ENCODE peak calls at places on chromosomes 11 and 22, in eight cellular contexts. One of them, this sample, is unnamed.

GRCh38 chr11:14059491-14059890 is 97.0 kb downstream of the SPON1 start:
- DNase-seq in astrocyte of the spinal cord: no peak
- DNase-seq in lung: no peak
- DNase-seq in cardiac fibroblast: no peak
- DNase-seq in activated CD8-positive, alpha-beta T cell treated with anti-CD3 and anti-CD28 coated beads for 36 hours: no peak
- DNase-seq in CD8-positive, alpha-beta T cell: no peak
- DNase-seq in GM13977: no peak
- DNase-seq in HFF-Myc: no peak
- DNase-seq in this sample: no peak

GRCh38 chr11:60263434-60263833 is 17.0 kb upstream of the MS4A4A start:
- DNase-seq in astrocyte of the spinal cord: no peak
- DNase-seq in lung: no peak
- DNase-seq in cardiac fibroblast: no peak
- DNase-seq in activated CD8-positive, alpha-beta T cell treated with anti-CD3 and anti-CD28 coated beads for 36 hours: no peak
- DNase-seq in CD8-positive, alpha-beta T cell: no peak
- DNase-seq in GM13977: no peak
- DNase-seq in HFF-Myc: no peak
- DNase-seq in this sample: no peak

GRCh38 chr11:45894555-45895247 is 9.2 kb downstream of the MAPK8IP1 start:
- DNase-seq in astrocyte of the spinal cord: no peak
- DNase-seq in lung: no peak
- DNase-seq in cardiac fibroblast: no peak
- DNase-seq in activated CD8-positive, alpha-beta T cell treated with anti-CD3 and anti-CD28 coated beads for 36 hours: no peak
- DNase-seq in CD8-positive, alpha-beta T cell: no peak
- DNase-seq in GM13977: no peak
- DNase-seq in HFF-Myc: no peak
- DNase-seq in this sample: no peak

GRCh38 chr11:45073575-45074225 is 72.7 kb upstream of the PRDM11 start:
- DNase-seq in astrocyte of the spinal cord: no peak
- DNase-seq in lung: no peak
- DNase-seq in cardiac fibroblast: no peak
- DNase-seq in activated CD8-positive, alpha-beta T cell treated with anti-CD3 and anti-CD28 coated beads for 36 hours: peak; percentile 37
- DNase-seq in CD8-positive, alpha-beta T cell: peak; percentile 33
- DNase-seq in GM13977: no peak
- DNase-seq in HFF-Myc: no peak
- DNase-seq in this sample: no peak

GRCh38 chr11:32531528-32531927 is 52.1 kb upstream of the EIF3M start:
- DNase-seq in astrocyte of the spinal cord: no peak
- DNase-seq in lung: no peak
- DNase-seq in cardiac fibroblast: peak; percentile 41
- DNase-seq in activated CD8-positive, alpha-beta T cell treated with anti-CD3 and anti-CD28 coated beads for 36 hours: no peak
- DNase-seq in CD8-positive, alpha-beta T cell: no peak
- DNase-seq in GM13977: no peak
- DNase-seq in HFF-Myc: no peak
- DNase-seq in this sample: no peak

GRCh38 chr11:110106713-110107274 is 13.6 kb downstream of the ZC3H12C start:
- DNase-seq in astrocyte of the spinal cord: no peak
- DNase-seq in lung: no peak
- DNase-seq in cardiac fibroblast: no peak
- DNase-seq in activated CD8-positive, alpha-beta T cell treated with anti-CD3 and anti-CD28 coated beads for 36 hours: no peak
- DNase-seq in CD8-positive, alpha-beta T cell: no peak
- DNase-seq in GM13977: no peak
- DNase-seq in HFF-Myc: no peak
- DNase-seq in this sample: no peak

GRCh38 chr11:8905528-8906165 is 5.3 kb upstream of the AKIP1 start:
- DNase-seq in astrocyte of the spinal cord: peak; percentile 81
- DNase-seq in lung: no peak
- DNase-seq in cardiac fibroblast: peak; percentile 96
- DNase-seq in activated CD8-positive, alpha-beta T cell treated with anti-CD3 and anti-CD28 coated beads for 36 hours: no peak
- DNase-seq in CD8-positive, alpha-beta T cell: no peak
- DNase-seq in GM13977: no peak
- DNase-seq in HFF-Myc: no peak
- DNase-seq in this sample: no peak

GRCh38 chr11:130555251-130555841 is 106.9 kb downstream of the ADAMTS15 start:
- DNase-seq in astrocyte of the spinal cord: peak; percentile 12
- DNase-seq in lung: no peak
- DNase-seq in cardiac fibroblast: no peak
- DNase-seq in activated CD8-positive, alpha-beta T cell treated with anti-CD3 and anti-CD28 coated beads for 36 hours: no peak
- DNase-seq in CD8-positive, alpha-beta T cell: no peak
- DNase-seq in GM13977: no peak
- DNase-seq in HFF-Myc: no peak
- DNase-seq in this sample: no peak

GRCh38 chr11:134223066-134223465 is 701 bp downstream of the NCAPD3 start:
- DNase-seq in astrocyte of the spinal cord: no peak
- DNase-seq in lung: no peak
- DNase-seq in cardiac fibroblast: no peak
- DNase-seq in activated CD8-positive, alpha-beta T cell treated with anti-CD3 and anti-CD28 coated beads for 36 hours: peak; percentile 41
- DNase-seq in CD8-positive, alpha-beta T cell: no peak
- DNase-seq in GM13977: no peak
- DNase-seq in HFF-Myc: no peak
- DNase-seq in this sample: no peak

GRCh38 chr11:126332221-126332711 is 23.2 kb upstream of the ST3GAL4 start:
- DNase-seq in astrocyte of the spinal cord: peak; percentile 83
- DNase-seq in lung: no peak
- DNase-seq in cardiac fibroblast: peak; percentile 90
- DNase-seq in activated CD8-positive, alpha-beta T cell treated with anti-CD3 and anti-CD28 coated beads for 36 hours: peak; percentile 35
- DNase-seq in CD8-positive, alpha-beta T cell: peak; percentile 44
- DNase-seq in GM13977: no peak
- DNase-seq in HFF-Myc: peak; percentile 47
- DNase-seq in this sample: peak; percentile 58

GRCh38 chr11:130070109-130070828 is 575 bp downstream of the APLP2 start:
- DNase-seq in astrocyte of the spinal cord: peak; percentile 28
- DNase-seq in lung: peak; percentile 41
- DNase-seq in cardiac fibroblast: peak; percentile 28
- DNase-seq in activated CD8-positive, alpha-beta T cell treated with anti-CD3 and anti-CD28 coated beads for 36 hours: peak; percentile 55
- DNase-seq in CD8-positive, alpha-beta T cell: peak; percentile 41
- DNase-seq in GM13977: peak; percentile 74
- DNase-seq in HFF-Myc: no peak
- DNase-seq in this sample: no peak

GRCh38 chr11:72012091-72012630 is 13.5 kb downstream of the IL18BP start:
- DNase-seq in astrocyte of the spinal cord: no peak
- DNase-seq in lung: no peak
- DNase-seq in cardiac fibroblast: no peak
- DNase-seq in activated CD8-positive, alpha-beta T cell treated with anti-CD3 and anti-CD28 coated beads for 36 hours: no peak
- DNase-seq in CD8-positive, alpha-beta T cell: no peak
- DNase-seq in GM13977: peak; percentile 18
- DNase-seq in HFF-Myc: no peak
- DNase-seq in this sample: peak; percentile 7

GRCh38 chr11:1570896-1571759 is 943 bp downstream of the DUSP8 start:
- DNase-seq in astrocyte of the spinal cord: no peak
- DNase-seq in lung: no peak
- DNase-seq in cardiac fibroblast: no peak
- DNase-seq in activated CD8-positive, alpha-beta T cell treated with anti-CD3 and anti-CD28 coated beads for 36 hours: peak; percentile 45
- DNase-seq in CD8-positive, alpha-beta T cell: peak; percentile 62
- DNase-seq in GM13977: no peak
- DNase-seq in HFF-Myc: no peak
- DNase-seq in this sample: no peak

GRCh38 chr11:64876835-64877341 is 1.5 kb downstream of the EHD1 start:
- DNase-seq in astrocyte of the spinal cord: peak; percentile 35
- DNase-seq in lung: peak; percentile 73
- DNase-seq in cardiac fibroblast: peak; percentile 40
- DNase-seq in activated CD8-positive, alpha-beta T cell treated with anti-CD3 and anti-CD28 coated beads for 36 hours: no peak
- DNase-seq in CD8-positive, alpha-beta T cell: no peak
- DNase-seq in GM13977: no peak
- DNase-seq in HFF-Myc: no peak
- DNase-seq in this sample: no peak

GRCh38 chr11:127919206-127920000 is 668.0 kb downstream of the ETS1 start:
- DNase-seq in astrocyte of the spinal cord: peak; percentile 84
- DNase-seq in lung: no peak
- DNase-seq in cardiac fibroblast: peak; percentile 95
- DNase-seq in activated CD8-positive, alpha-beta T cell treated with anti-CD3 and anti-CD28 coated beads for 36 hours: peak; percentile 12
- DNase-seq in CD8-positive, alpha-beta T cell: no peak
- DNase-seq in GM13977: no peak
- DNase-seq in HFF-Myc: peak; percentile 64
- DNase-seq in this sample: no peak

GRCh38 chr11:128069665-128070064 is 517.7 kb downstream of the ETS1 start:
- DNase-seq in astrocyte of the spinal cord: no peak
- DNase-seq in lung: no peak
- DNase-seq in cardiac fibroblast: no peak
- DNase-seq in activated CD8-positive, alpha-beta T cell treated with anti-CD3 and anti-CD28 coated beads for 36 hours: no peak
- DNase-seq in CD8-positive, alpha-beta T cell: no peak
- DNase-seq in GM13977: no peak
- DNase-seq in HFF-Myc: no peak
- DNase-seq in this sample: no peak

GRCh38 chr22:48757581-48757980 is 1070.1 kb downstream of the BRD1 start:
- DNase-seq in astrocyte of the spinal cord: no peak
- DNase-seq in lung: no peak
- DNase-seq in cardiac fibroblast: no peak
- DNase-seq in activated CD8-positive, alpha-beta T cell treated with anti-CD3 and anti-CD28 coated beads for 36 hours: no peak
- DNase-seq in CD8-positive, alpha-beta T cell: no peak
- DNase-seq in GM13977: peak; percentile 11
- DNase-seq in HFF-Myc: no peak
- DNase-seq in this sample: peak; percentile 6

GRCh38 chr11:3041699-3042098 is 15.5 kb downstream of the CARS1 start:
- DNase-seq in astrocyte of the spinal cord: no peak
- DNase-seq in lung: no peak
- DNase-seq in cardiac fibroblast: no peak
- DNase-seq in activated CD8-positive, alpha-beta T cell treated with anti-CD3 and anti-CD28 coated beads for 36 hours: no peak
- DNase-seq in CD8-positive, alpha-beta T cell: no peak
- DNase-seq in GM13977: no peak
- DNase-seq in HFF-Myc: no peak
- DNase-seq in this sample: no peak

GRCh38 chr11:32511926-32512325 is 71.7 kb upstream of the EIF3M start:
- DNase-seq in astrocyte of the spinal cord: no peak
- DNase-seq in lung: no peak
- DNase-seq in cardiac fibroblast: peak; percentile 13
- DNase-seq in activated CD8-positive, alpha-beta T cell treated with anti-CD3 and anti-CD28 coated beads for 36 hours: no peak
- DNase-seq in CD8-positive, alpha-beta T cell: no peak
- DNase-seq in GM13977: no peak
- DNase-seq in HFF-Myc: no peak
- DNase-seq in this sample: no peak

GRCh38 chr11:78295991-78296930 is 107.5 kb downstream of the USP35 start:
- DNase-seq in astrocyte of the spinal cord: no peak
- DNase-seq in lung: no peak
- DNase-seq in cardiac fibroblast: no peak
- DNase-seq in activated CD8-positive, alpha-beta T cell treated with anti-CD3 and anti-CD28 coated beads for 36 hours: no peak
- DNase-seq in CD8-positive, alpha-beta T cell: no peak
- DNase-seq in GM13977: no peak
- DNase-seq in HFF-Myc: no peak
- DNase-seq in this sample: no peak

GRCh38 chr11:106473089-106473722 is 395.7 kb downstream of the AASDHPPT start:
- DNase-seq in astrocyte of the spinal cord: no peak
- DNase-seq in lung: no peak
- DNase-seq in cardiac fibroblast: peak; percentile 72
- DNase-seq in activated CD8-positive, alpha-beta T cell treated with anti-CD3 and anti-CD28 coated beads for 36 hours: no peak
- DNase-seq in CD8-positive, alpha-beta T cell: no peak
- DNase-seq in GM13977: no peak
- DNase-seq in HFF-Myc: no peak
- DNase-seq in this sample: no peak
- TF ChIP-seq CTCF in astrocyte of the spinal cord: no peak
- TF ChIP-seq CTCF in lung: no peak
- TF ChIP-seq CTCF in cardiac fibroblast: no peak
- TF ChIP-seq CTCF in activated CD8-positive, alpha-beta T cell treated with anti-CD3 and anti-CD28 coated beads for 36 hours: no peak
- TF ChIP-seq CTCF in CD8-positive, alpha-beta T cell: no peak
- TF ChIP-seq CTCF in GM13977: no peak
- TF ChIP-seq CTCF in HFF-Myc: no peak
- TF ChIP-seq CTCF in this sample: no peak

GRCh38 chr11:73324116-73324515 is 16.0 kb downstream of the ARHGEF17 start:
- DNase-seq in astrocyte of the spinal cord: no peak
- DNase-seq in lung: no peak
- DNase-seq in cardiac fibroblast: no peak
- DNase-seq in activated CD8-positive, alpha-beta T cell treated with anti-CD3 and anti-CD28 coated beads for 36 hours: no peak
- DNase-seq in CD8-positive, alpha-beta T cell: no peak
- DNase-seq in GM13977: no peak
- DNase-seq in HFF-Myc: no peak
- DNase-seq in this sample: no peak

GRCh38 chr11:73327812-73328364 is 19.8 kb downstream of the ARHGEF17 start:
- DNase-seq in astrocyte of the spinal cord: no peak
- DNase-seq in lung: no peak
- DNase-seq in cardiac fibroblast: no peak
- DNase-seq in activated CD8-positive, alpha-beta T cell treated with anti-CD3 and anti-CD28 coated beads for 36 hours: no peak
- DNase-seq in CD8-positive, alpha-beta T cell: no peak
- DNase-seq in GM13977: no peak
- DNase-seq in HFF-Myc: no peak
- DNase-seq in this sample: no peak

GRCh38 chr11:73325036-73325981 is 17.2 kb downstream of the ARHGEF17 start:
- DNase-seq in astrocyte of the spinal cord: no peak
- DNase-seq in lung: no peak
- DNase-seq in cardiac fibroblast: peak; percentile 82
- DNase-seq in activated CD8-positive, alpha-beta T cell treated with anti-CD3 and anti-CD28 coated beads for 36 hours: no peak
- DNase-seq in CD8-positive, alpha-beta T cell: no peak
- DNase-seq in GM13977: peak; percentile 91
- DNase-seq in HFF-Myc: no peak
- DNase-seq in this sample: no peak

GRCh38 chr11:73324665-73325035 is 16.6 kb downstream of the ARHGEF17 start:
- DNase-seq in astrocyte of the spinal cord: no peak
- DNase-seq in lung: no peak
- DNase-seq in cardiac fibroblast: peak; percentile 53
- DNase-seq in activated CD8-positive, alpha-beta T cell treated with anti-CD3 and anti-CD28 coated beads for 36 hours: no peak
- DNase-seq in CD8-positive, alpha-beta T cell: no peak
- DNase-seq in GM13977: no peak
- DNase-seq in HFF-Myc: no peak
- DNase-seq in this sample: no peak

GRCh38 chr11:73326929-73327811 is 19.1 kb downstream of the ARHGEF17 start:
- DNase-seq in astrocyte of the spinal cord: peak; percentile 42
- DNase-seq in lung: no peak
- DNase-seq in cardiac fibroblast: peak; percentile 93
- DNase-seq in activated CD8-positive, alpha-beta T cell treated with anti-CD3 and anti-CD28 coated beads for 36 hours: peak; percentile 50
- DNase-seq in CD8-positive, alpha-beta T cell: no peak
- DNase-seq in GM13977: peak; percentile 70
- DNase-seq in HFF-Myc: peak; percentile 76
- DNase-seq in this sample: no peak
- TF ChIP-seq CTCF in astrocyte of the spinal cord: no peak
- TF ChIP-seq CTCF in lung: no peak
- TF ChIP-seq CTCF in cardiac fibroblast: no peak
- TF ChIP-seq CTCF in activated CD8-positive, alpha-beta T cell treated with anti-CD3 and anti-CD28 coated beads for 36 hours: no peak
- TF ChIP-seq CTCF in CD8-positive, alpha-beta T cell: no peak
- TF ChIP-seq CTCF in GM13977: no peak
- TF ChIP-seq CTCF in HFF-Myc: no peak
- TF ChIP-seq CTCF in this sample: no peak

GRCh38 chr11:115678942-115679341 is 174.7 kb upstream of the CADM1 start:
- DNase-seq in astrocyte of the spinal cord: no peak
- DNase-seq in lung: no peak
- DNase-seq in cardiac fibroblast: no peak
- DNase-seq in activated CD8-positive, alpha-beta T cell treated with anti-CD3 and anti-CD28 coated beads for 36 hours: no peak
- DNase-seq in CD8-positive, alpha-beta T cell: no peak
- DNase-seq in GM13977: no peak
- DNase-seq in HFF-Myc: no peak
- DNase-seq in this sample: no peak
- TF ChIP-seq CTCF in astrocyte of the spinal cord: no peak
- TF ChIP-seq CTCF in lung: no peak
- TF ChIP-seq CTCF in cardiac fibroblast: no peak
- TF ChIP-seq CTCF in activated CD8-positive, alpha-beta T cell treated with anti-CD3 and anti-CD28 coated beads for 36 hours: no peak
- TF ChIP-seq CTCF in CD8-positive, alpha-beta T cell: no peak
- TF ChIP-seq CTCF in GM13977: no peak
- TF ChIP-seq CTCF in HFF-Myc: no peak
- TF ChIP-seq CTCF in this sample: no peak

DNA sequence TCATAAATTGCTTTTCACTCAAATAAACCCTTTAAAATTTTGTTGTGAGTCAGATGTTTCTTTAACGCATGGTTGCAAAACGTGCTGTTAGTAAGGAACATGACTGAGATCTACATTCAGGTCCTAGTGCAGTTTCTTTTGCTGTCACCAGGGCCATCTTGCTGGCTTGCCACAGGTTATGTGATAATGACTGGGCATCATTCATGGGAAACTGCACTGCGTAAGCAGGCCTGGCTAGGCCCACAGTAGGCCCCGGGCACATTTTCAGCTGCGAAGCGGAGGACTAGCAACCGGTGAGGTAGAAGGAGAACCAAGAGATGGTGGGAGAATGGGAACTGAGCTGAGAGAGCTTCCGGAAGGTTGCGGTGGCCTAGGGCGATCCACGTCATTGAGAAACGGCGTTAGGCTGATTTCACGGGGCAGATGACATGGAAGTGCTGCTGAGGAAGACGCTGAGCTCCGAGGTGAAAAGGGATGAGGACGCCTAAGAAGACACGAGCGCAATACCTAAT is 3.2 kb upstream of the KLHDC7B start:
- DNase-seq in astrocyte of the spinal cord: no peak
- DNase-seq in lung: peak; percentile 59
- DNase-seq in cardiac fibroblast: peak; percentile 72
- DNase-seq in activated CD8-positive, alpha-beta T cell treated with anti-CD3 and anti-CD28 coated beads for 36 hours: peak; percentile 53
- DNase-seq in CD8-positive, alpha-beta T cell: peak; percentile 14
- DNase-seq in GM13977: peak; percentile 81
- DNase-seq in HFF-Myc: no peak
- DNase-seq in this sample: no peak
- TF ChIP-seq CTCF in astrocyte of the spinal cord: no peak
- TF ChIP-seq CTCF in lung: no peak
- TF ChIP-seq CTCF in cardiac fibroblast: peak; percentile 19
- TF ChIP-seq CTCF in activated CD8-positive, alpha-beta T cell treated with anti-CD3 and anti-CD28 coated beads for 36 hours: no peak
- TF ChIP-seq CTCF in CD8-positive, alpha-beta T cell: no peak
- TF ChIP-seq CTCF in GM13977: no peak
- TF ChIP-seq CTCF in HFF-Myc: no peak
- TF ChIP-seq CTCF in this sample: no peak

This sample was measured in omental fat pad.